ENCODE peak calls at places on chromosomes 6 and 20, in six cellular contexts. One of them, this sample, is unnamed.

GRCh38 chr6:161029195-161029809 is 37.7 kb downstream of the MAP3K4 start:
- DNase-seq in cardiac muscle cell: peak
- DNase-seq in progenitor cell of endocrine pancreas: no peak
- DNase-seq in kidney: no peak
- DNase-seq in uterus: peak
- DNase-seq in fibroblast of lung: peak
- DNase-seq in this sample: no peak

GRCh38 chr6:147132889-147133288 is 71.3 kb upstream of the STXBP5 start:
- DNase-seq in kidney: no peak
- DNase-seq in cardiac muscle cell: peak
- DNase-seq in fibroblast of lung: peak
- DNase-seq in progenitor cell of endocrine pancreas: no peak
- DNase-seq in uterus: no peak
- DNase-seq in this sample: no peak

GRCh38 chr6:95091823-95092436 is 485.4 kb upstream of the MANEA start:
- DNase-seq in uterus: no peak
- DNase-seq in progenitor cell of endocrine pancreas: no peak
- DNase-seq in fibroblast of lung: peak
- DNase-seq in kidney: no peak
- DNase-seq in cardiac muscle cell: peak
- DNase-seq in this sample: no peak

GRCh38 chr6:10463491-10464481 is 48.9 kb upstream of the TFAP2A start:
- DNase-seq in cardiac muscle cell: no peak
- DNase-seq in kidney: no peak
- DNase-seq in fibroblast of lung: no peak
- DNase-seq in uterus: no peak
- DNase-seq in progenitor cell of endocrine pancreas: no peak
- DNase-seq in this sample: no peak

GRCh38 chr20:22387452-22387851 is 196.9 kb downstream of the FOXA2 start:
- DNase-seq in uterus: no peak
- DNase-seq in cardiac muscle cell: no peak
- DNase-seq in fibroblast of lung: no peak
- DNase-seq in progenitor cell of endocrine pancreas: no peak
- DNase-seq in kidney: no peak
- DNase-seq in this sample: no peak

GRCh38 chr20:24502184-24502583 is 32.8 kb downstream of the SYNDIG1 start:
- DNase-seq in progenitor cell of endocrine pancreas: no peak
- DNase-seq in uterus: peak
- DNase-seq in cardiac muscle cell: peak
- DNase-seq in fibroblast of lung: peak
- DNase-seq in kidney: peak
- DNase-seq in this sample: no peak

GRCh38 chr6:72260489-72260888 is 361.4 kb upstream of the KCNQ5 start:
- DNase-seq in uterus: no peak
- DNase-seq in kidney: no peak
- DNase-seq in progenitor cell of endocrine pancreas: no peak
- DNase-seq in cardiac muscle cell: no peak
- DNase-seq in fibroblast of lung: no peak
- DNase-seq in this sample: no peak

GRCh38 chr20:46051556-46052323 is 22.7 kb downstream of the SLC12A5 start:
- DNase-seq in uterus: no peak
- DNase-seq in cardiac muscle cell: no peak
- DNase-seq in kidney: no peak
- DNase-seq in progenitor cell of endocrine pancreas: no peak
- DNase-seq in fibroblast of lung: no peak
- DNase-seq in this sample: no peak

GRCh38 chr6:1383729-1384548 is 5.4 kb upstream of the FOXF2 start:
- DNase-seq in kidney: peak
- DNase-seq in cardiac muscle cell: no peak
- DNase-seq in progenitor cell of endocrine pancreas: no peak
- DNase-seq in fibroblast of lung: peak
- DNase-seq in uterus: no peak
- DNase-seq in this sample: no peak

GRCh38 chr20:50547956-50548355 is 37.8 kb downstream of the PTPN1 start:
- DNase-seq in progenitor cell of endocrine pancreas: no peak
- DNase-seq in cardiac muscle cell: no peak
- DNase-seq in fibroblast of lung: no peak
- DNase-seq in uterus: no peak
- DNase-seq in kidney: no peak
- DNase-seq in this sample: no peak

GRCh38 chr6:74973621-74974020 is 232.2 kb downstream of the COL12A1 start:
- DNase-seq in progenitor cell of endocrine pancreas: no peak
- DNase-seq in cardiac muscle cell: no peak
- DNase-seq in kidney: no peak
- DNase-seq in fibroblast of lung: no peak
- DNase-seq in uterus: no peak
- DNase-seq in this sample: no peak

GRCh38 chr6:151993364-151993763 is 185.9 kb downstream of the ESR1 start:
- DNase-seq in fibroblast of lung: peak
- DNase-seq in cardiac muscle cell: no peak
- DNase-seq in uterus: no peak
- DNase-seq in progenitor cell of endocrine pancreas: no peak
- DNase-seq in kidney: peak
- DNase-seq in this sample: no peak

GRCh38 chr6:84417261-84417660 is 189.8 kb upstream of the CEP162 start:
- DNase-seq in kidney: no peak
- DNase-seq in cardiac muscle cell: no peak
- DNase-seq in progenitor cell of endocrine pancreas: no peak
- DNase-seq in uterus: no peak
- DNase-seq in fibroblast of lung: peak
- DNase-seq in this sample: no peak

GRCh38 chr6:34616230-34616591 is 60.1 kb upstream of the SPDEF start:
- DNase-seq in fibroblast of lung: no peak
- DNase-seq in progenitor cell of endocrine pancreas: no peak
- DNase-seq in cardiac muscle cell: no peak
- DNase-seq in uterus: no peak
- DNase-seq in kidney: no peak
- DNase-seq in this sample: no peak

DNA sequence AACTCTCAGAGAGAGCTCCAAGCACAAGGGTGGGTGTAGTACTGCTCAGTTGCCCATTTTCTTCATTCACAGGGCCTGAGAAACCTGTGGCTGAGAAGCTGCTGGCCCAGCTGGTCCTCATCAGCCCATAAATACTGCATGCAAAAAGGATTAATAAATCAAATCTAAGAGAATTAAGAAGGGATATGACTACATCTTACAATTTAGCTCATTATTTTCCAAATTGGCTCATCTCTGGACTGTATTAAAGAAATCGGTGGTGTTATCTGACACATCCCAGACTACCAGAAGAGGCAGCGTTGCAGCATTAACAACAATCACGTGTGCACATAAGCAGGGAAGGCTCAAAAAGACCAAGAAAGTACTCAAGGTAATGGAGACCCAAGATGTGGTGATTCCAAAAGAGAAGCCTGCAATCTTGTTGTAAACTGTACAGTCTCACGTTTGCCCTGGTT is 90.7 kb downstream of the CD24 start:
- DNase-seq in cardiac muscle cell: no peak
- DNase-seq in fibroblast of lung: no peak
- DNase-seq in uterus: no peak
- DNase-seq in kidney: no peak
- DNase-seq in progenitor cell of endocrine pancreas: no peak
- DNase-seq in this sample: no peak
- TF ChIP-seq CTCF in cardiac muscle cell: no peak
- TF ChIP-seq CTCF in fibroblast of lung: no peak
- TF ChIP-seq CTCF in uterus: no peak
- TF ChIP-seq CTCF in kidney: no peak
- TF ChIP-seq CTCF in progenitor cell of endocrine pancreas: peak
- TF ChIP-seq CTCF in this sample: peak

DNA sequence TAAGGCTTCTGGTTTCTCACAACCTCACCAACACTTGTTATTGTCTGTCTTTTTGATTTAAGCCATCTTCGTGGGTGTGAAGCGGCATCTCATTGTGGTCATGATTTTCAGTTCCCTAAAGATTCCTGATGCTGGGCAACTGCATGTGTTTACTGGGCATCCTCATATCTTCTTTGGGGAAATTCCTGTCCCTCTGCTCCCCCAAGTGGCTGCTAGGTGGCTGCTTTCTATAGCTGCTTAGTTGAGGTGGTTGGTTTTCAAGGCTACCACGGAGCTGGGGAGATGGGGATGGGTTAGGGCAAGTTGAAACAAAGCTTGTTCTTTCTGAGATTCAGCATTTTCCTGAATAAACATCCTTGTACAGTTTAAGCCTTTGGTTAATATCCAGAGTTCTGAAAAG is 403.9 kb upstream of the SULF2 start:
- DNase-seq in cardiac muscle cell: peak
- DNase-seq in kidney: no peak
- DNase-seq in uterus: no peak
- DNase-seq in progenitor cell of endocrine pancreas: no peak
- DNase-seq in fibroblast of lung: peak
- DNase-seq in this sample: no peak
- TF ChIP-seq CTCF in cardiac muscle cell: peak
- TF ChIP-seq CTCF in kidney: no peak
- TF ChIP-seq CTCF in uterus: peak
- TF ChIP-seq CTCF in progenitor cell of endocrine pancreas: peak
- TF ChIP-seq CTCF in fibroblast of lung: peak
- TF ChIP-seq CTCF in this sample: peak

GRCh38 chr6:108955329-108955949 is 107.2 kb downstream of the ARMC2 start:
- DNase-seq in kidney: no peak
- DNase-seq in uterus: no peak
- DNase-seq in cardiac muscle cell: no peak
- DNase-seq in fibroblast of lung: no peak
- DNase-seq in progenitor cell of endocrine pancreas: no peak
- DNase-seq in this sample: no peak

GRCh38 chr6:108958900-108959770 is 110.9 kb downstream of the ARMC2 start:
- DNase-seq in kidney: no peak
- DNase-seq in progenitor cell of endocrine pancreas: no peak
- DNase-seq in cardiac muscle cell: no peak
- DNase-seq in uterus: no peak
- DNase-seq in fibroblast of lung: no peak
- DNase-seq in this sample: no peak

GRCh38 chr6:108960601-108961000 is 112.4 kb downstream of the ARMC2 start:
- DNase-seq in progenitor cell of endocrine pancreas: no peak
- DNase-seq in fibroblast of lung: peak
- DNase-seq in cardiac muscle cell: peak
- DNase-seq in uterus: no peak
- DNase-seq in kidney: no peak
- DNase-seq in this sample: no peak

GRCh38 chr6:108959972-108960582 is 111.9 kb downstream of the ARMC2 start:
- DNase-seq in kidney: no peak
- DNase-seq in progenitor cell of endocrine pancreas: no peak
- DNase-seq in fibroblast of lung: no peak
- DNase-seq in uterus: no peak
- DNase-seq in cardiac muscle cell: no peak
- DNase-seq in this sample: no peak

GRCh38 chr6:108957221-108957620 is 109.0 kb downstream of the ARMC2 start:
- DNase-seq in progenitor cell of endocrine pancreas: no peak
- DNase-seq in cardiac muscle cell: no peak
- DNase-seq in uterus: no peak
- DNase-seq in kidney: no peak
- DNase-seq in fibroblast of lung: no peak
- DNase-seq in this sample: no peak
- TF ChIP-seq CTCF in progenitor cell of endocrine pancreas: no peak
- TF ChIP-seq CTCF in cardiac muscle cell: no peak
- TF ChIP-seq CTCF in uterus: no peak
- TF ChIP-seq CTCF in kidney: no peak
- TF ChIP-seq CTCF in fibroblast of lung: no peak
- TF ChIP-seq CTCF in this sample: no peak

GRCh38 chr6:129476810-129477209 is 233.2 kb downstream of the ARHGAP18 start:
- DNase-seq in cardiac muscle cell: no peak
- DNase-seq in uterus: no peak
- DNase-seq in kidney: no peak
- DNase-seq in progenitor cell of endocrine pancreas: no peak
- DNase-seq in fibroblast of lung: no peak
- DNase-seq in this sample: no peak

GRCh38 chr6:129472239-129472638 is 237.7 kb downstream of the ARHGAP18 start:
- DNase-seq in progenitor cell of endocrine pancreas: no peak
- DNase-seq in uterus: no peak
- DNase-seq in kidney: no peak
- DNase-seq in fibroblast of lung: no peak
- DNase-seq in cardiac muscle cell: no peak
- DNase-seq in this sample: no peak

GRCh38 chr6:129476248-129476564 is 233.8 kb downstream of the ARHGAP18 start:
- DNase-seq in cardiac muscle cell: no peak
- DNase-seq in progenitor cell of endocrine pancreas: no peak
- DNase-seq in kidney: no peak
- DNase-seq in fibroblast of lung: no peak
- DNase-seq in uterus: no peak
- DNase-seq in this sample: no peak

GRCh38 chr6:129478379-129478778 is 231.6 kb downstream of the ARHGAP18 start:
- DNase-seq in uterus: no peak
- DNase-seq in progenitor cell of endocrine pancreas: no peak
- DNase-seq in kidney: no peak
- DNase-seq in fibroblast of lung: no peak
- DNase-seq in cardiac muscle cell: no peak
- DNase-seq in this sample: no peak

DNA sequence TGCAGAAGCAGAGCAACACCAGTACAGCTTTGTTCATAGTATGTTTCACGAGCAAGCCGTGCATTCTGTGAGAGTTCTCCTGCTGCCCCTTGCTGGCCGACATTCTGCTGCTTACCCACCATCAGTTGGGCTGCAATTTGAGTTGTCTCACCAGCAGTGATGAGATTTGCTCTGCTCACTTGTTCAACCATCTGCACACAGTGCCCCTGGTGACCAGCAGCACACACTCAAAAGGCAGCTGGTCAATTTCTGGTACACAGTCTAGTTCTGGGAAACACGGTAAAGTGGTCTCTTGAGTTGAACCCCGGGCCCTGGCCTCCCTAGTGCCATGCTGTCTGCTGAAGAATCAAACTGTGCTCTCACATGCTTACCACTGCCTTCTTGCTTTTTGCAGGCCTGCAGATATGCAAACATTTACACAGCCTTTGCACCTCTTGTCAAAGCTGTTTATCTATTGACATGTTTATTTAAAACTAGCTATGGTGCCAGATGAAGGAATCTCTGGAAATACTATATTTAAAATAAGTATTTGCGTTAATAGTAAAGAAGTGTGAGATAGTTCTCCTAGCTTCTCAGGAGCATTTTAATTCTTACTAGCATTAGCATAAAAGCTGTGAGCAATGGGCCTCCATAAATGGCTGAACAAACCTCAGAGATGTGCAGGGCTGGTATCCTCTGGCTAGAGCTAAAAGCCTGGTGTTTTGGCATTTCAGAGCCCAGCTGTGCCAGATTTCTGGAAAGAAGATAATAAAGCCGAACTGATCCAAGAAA is 234.3 kb downstream of the ARHGAP18 start:
- DNase-seq in fibroblast of lung: peak
- DNase-seq in kidney: no peak
- DNase-seq in cardiac muscle cell: no peak
- DNase-seq in uterus: no peak
- DNase-seq in progenitor cell of endocrine pancreas: no peak
- DNase-seq in this sample: no peak
- TF ChIP-seq CTCF in fibroblast of lung: peak
- TF ChIP-seq CTCF in kidney: no peak
- TF ChIP-seq CTCF in cardiac muscle cell: no peak
- TF ChIP-seq CTCF in uterus: no peak
- TF ChIP-seq CTCF in progenitor cell of endocrine pancreas: peak
- TF ChIP-seq CTCF in this sample: no peak

DNA sequence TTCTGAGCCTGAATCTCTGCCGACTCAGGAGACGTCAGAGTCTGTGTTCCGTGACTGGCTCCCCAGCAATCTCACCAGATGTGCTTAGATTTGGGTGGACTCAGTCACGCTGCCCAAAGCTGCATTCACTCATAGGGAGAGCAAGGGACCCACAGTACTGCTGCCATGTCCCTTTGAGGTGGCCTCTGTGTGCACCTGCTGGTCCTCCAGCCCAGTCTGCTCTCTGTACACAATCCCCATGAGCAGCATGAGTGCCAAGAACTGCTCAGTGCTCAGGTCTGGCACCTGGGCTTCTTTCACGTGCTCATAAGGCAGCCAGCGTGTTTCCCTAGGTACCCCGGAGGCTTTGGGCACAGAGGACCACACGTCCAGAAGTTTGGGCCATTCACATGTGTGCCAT is 44.1 kb upstream of the TIAM2 start:
- DNase-seq in uterus: no peak
- DNase-seq in progenitor cell of endocrine pancreas: no peak
- DNase-seq in kidney: no peak
- DNase-seq in fibroblast of lung: no peak
- DNase-seq in cardiac muscle cell: no peak
- DNase-seq in this sample: no peak
- TF ChIP-seq CTCF in uterus: no peak
- TF ChIP-seq CTCF in progenitor cell of endocrine pancreas: no peak
- TF ChIP-seq CTCF in kidney: no peak
- TF ChIP-seq CTCF in fibroblast of lung: no peak
- TF ChIP-seq CTCF in cardiac muscle cell: no peak
- TF ChIP-seq CTCF in this sample: no peak